ENCODE peak calls at places on chromosomes 2 and 18, in five cellular contexts. C is right atrium auricular region, K is GM04503, N is aorta, B is iris pigment epithelial cell. L is an unnamed sample.

GRCh38 chr2:152246686-152247336 is 71.2 kb upstream of the STAM2 start:
- DNase-seq in C (no peak), K (no peak), N (no peak), B (no peak), L (no peak)

GRCh38 chr2:187935126-187935525 is 356.5 kb upstream of the GULP1 start:
- DNase-seq in C (no peak), K (no peak), N (no peak), B (no peak), L (no peak)

GRCh38 chr2:208466133-208466919 is 59.7 kb downstream of the PTH2R start:
- DNase-seq in C (no peak), K (no peak), N (no peak), B (peak; percentile 18), L (no peak)

GRCh38 chr2:75025633-75026380 is 67.4 kb downstream of the POLE4 start:
- DNase-seq in C (no peak), K (no peak), N (no peak), B (peak; percentile 48), L (no peak)

GRCh38 chr2:132797551-132797950 is 127.5 kb upstream of the LYPD1 start:
- DNase-seq in C (no peak), K (peak; percentile 49), N (no peak), B (peak; percentile 40), L (no peak)

GRCh38 chr2:130807659-130808385 is 28.9 kb upstream of the ARHGEF4 start:
- DNase-seq in C (no peak), K (no peak), N (no peak), B (no peak), L (peak; percentile 84)

GRCh38 chr2:43648979-43649701 is 12.1 kb downstream of the PLEKHH2 start:
- DNase-seq in C (no peak), K (no peak), N (no peak), B (peak; percentile 3), L (no peak)

GRCh38 chr18:76984193-76985155 is 148.1 kb downstream of the MBP start:
- DNase-seq in C (peak; percentile 50), K (no peak), N (no peak), B (no peak), L (peak; percentile 79)

GRCh38 chr2:164190700-164191099 is 430.6 kb downstream of the GRB14 start:
- DNase-seq in C (no peak), K (no peak), N (no peak), B (no peak), L (no peak)

GRCh38 chr18:35051978-35052377 is 10.8 kb downstream of the MAPRE2 start:
- DNase-seq in C (no peak), K (no peak), N (no peak), B (no peak), L (no peak)

GRCh38 chr2:20606198-20606597 is 44.7 kb downstream of the HS1BP3 start:
- DNase-seq in C (no peak), K (no peak), N (no peak), B (no peak), L (no peak)

GRCh38 chr2:215797676-215798075 is 215.7 kb downstream of the MREG start:
- DNase-seq in C (no peak), K (peak; percentile 71), N (no peak), B (peak; percentile 40), L (no peak)

GRCh38 chr2:10431797-10432196 is 16.3 kb downstream of the ODC1 start:
- DNase-seq in C (no peak), K (no peak), N (no peak), B (no peak), L (no peak)

GRCh38 chr2:224722250-224722649 is 6.1 kb upstream of the CCDC195 start:
- DNase-seq in C (no peak), K (no peak), N (no peak), B (peak; percentile 68), L (no peak)

GRCh38 chr2:218859556-218859993 is at the start of gene WNT6:
- DNase-seq in C (no peak), K (no peak), N (no peak), B (no peak), L (no peak)

GRCh38 chr18:53261241-53261640 is 921.2 kb downstream of the DCC start:
- DNase-seq in C (no peak), K (no peak), N (no peak), B (no peak), L (no peak)

GRCh38 chr2:8515864-8516533 is 165.9 kb upstream of the ID2 start:
- DNase-seq in C (no peak), K (no peak), N (no peak), B (no peak), L (no peak)

GRCh38 chr18:54434453-54434852 is 76.7 kb downstream of the C18orf54 start:
- DNase-seq in C (no peak), K (no peak), N (no peak), B (no peak), L (no peak)

GRCh38 chr2:201235865-201236811 is 24.2 kb upstream of the CASP8 start:
- DNase-seq in C (peak; percentile 74), K (peak; percentile 76), N (peak; percentile 82), B (peak; percentile 74), L (no peak)

GRCh38 chr2:211159972-211160371 is 603.6 kb downstream of the CPS1 start:
- DNase-seq in C (no peak), K (no peak), N (no peak), B (no peak), L (no peak)

GRCh38 chr2:95015261-95015918 is 10.1 kb upstream of the MAL start:
- DNase-seq in C (no peak), K (no peak), N (no peak), B (no peak), L (no peak)

GRCh38 chr2:19746611-19747309 is 155.0 kb downstream of the TTC32 start:
- DNase-seq in C (peak; percentile 56), K (no peak), N (no peak), B (peak; percentile 22), L (peak; percentile 76)

GRCh38 chr2:118568682-118569081 is 278.8 kb downstream of the EN1 start:
- DNase-seq in C (no peak), K (no peak), N (no peak), B (no peak), L (no peak)

GRCh38 chr18:4433762-4434161 is 21.3 kb downstream of the DLGAP1 start:
- DNase-seq in C (no peak), K (no peak), N (no peak), B (no peak), L (no peak)

GRCh38 chr2:8352300-8352699 is 329.6 kb upstream of the ID2 start:
- DNase-seq in C (no peak), K (no peak), N (no peak), B (no peak), L (no peak)

GRCh38 chr2:238449909-238450417 is 23.2 kb downstream of the ASB1 start:
- DNase-seq in C (peak; percentile 93), K (no peak), N (no peak), B (peak; percentile 65), L (no peak)

GRCh38 chr2:46518848-46519247 is 39.5 kb downstream of the TMEM247 start:
- DNase-seq in C (no peak), K (no peak), N (no peak), B (no peak), L (no peak)

GRCh38 chr2:172600644-172601043 is 44.8 kb downstream of the PDK1 start:
- DNase-seq in C (no peak), K (no peak), N (no peak), B (no peak), L (no peak)

GRCh38 chr2:239762742-239763269 is 262.3 kb downstream of the NDUFA10 start:
- DNase-seq in C (no peak), K (no peak), N (peak; percentile 74), B (no peak), L (no peak)

GRCh38 chr2:188047760-188048159 is 243.9 kb upstream of the GULP1 start:
- DNase-seq in C (no peak), K (no peak), N (no peak), B (no peak), L (no peak)

GRCh38 chr2:216551234-216551633 is 52.6 kb downstream of the RPL37A start:
- DNase-seq in C (no peak), K (no peak), N (no peak), B (peak; percentile 84), L (no peak)

GRCh38 chr2:236352761-236353593 is 88.8 kb upstream of the ASB18 start:
- DNase-seq in C (peak; percentile 55), K (no peak), N (no peak), B (peak; percentile 21), L (peak; percentile 77)

GRCh38 chr2:239947361-239948045 is 77.6 kb downstream of the NDUFA10 start:
- DNase-seq in C (no peak), K (no peak), N (peak; percentile 68), B (no peak), L (no peak)

GRCh38 chr2:218782529-218782845 is 540 bp downstream of the CYP27A1 start:
- DNase-seq in C (no peak), K (no peak), N (no peak), B (peak; percentile 17), L (no peak)

GRCh38 chr2:162369577-162369976 is 25.6 kb downstream of the GCA start:
- DNase-seq in C (no peak), K (no peak), N (no peak), B (no peak), L (no peak)